ENCODE peak calls at places on chromosomes 11 and 22, in four cellular contexts. U is mucosa of gallbladder; K is mucosa of descending colon; J is activated CD4-positive, alpha-beta T cell treated with anti-CD3 and anti-CD28 coated beads, Interleukin-2, amount 10 ng/mL, durations not matched to agents 7 days and 5 days. R is an unnamed sample.

GRCh38 chr11:57539342-57539741 is 1.9 kb downstream of the SMTNL1 start:
- DNase-seq in J (no peak), U (no peak), K (no peak), R (peak; percentile 9)

GRCh38 chr22:29994027-29994715 is 86.1 kb upstream of the HORMAD2 start:
- DNase-seq in J (no peak), K (no peak), U (no peak), R (no peak)

GRCh38 chr11:2531277-2531986 is 86.6 kb downstream of the KCNQ1 start:
- DNase-seq in K (peak; percentile 87), J (peak; percentile 63), U (peak; percentile 78), R (peak; percentile 34)

GRCh38 chr11:106172389-106172991 is 95.0 kb downstream of the AASDHPPT start:
- DNase-seq in K (no peak), U (no peak), J (no peak), R (no peak)

GRCh38 chr11:96755752-96756151 is 365.9 kb downstream of the JRKL start:
- DNase-seq in J (no peak), U (no peak), K (no peak), R (no peak)

GRCh38 chr11:65421204-65422103 is 1.1 kb upstream of the NEAT1 start:
- DNase-seq in J (peak; percentile 94), U (peak; percentile 96), K (peak; percentile 97), R (peak; percentile 98)

GRCh38 chr11:14345668-14346067 is 13.3 kb downstream of the RRAS2 start:
- DNase-seq in U (no peak), J (no peak), K (no peak), R (peak; percentile 27)

GRCh38 chr22:23242473-23243001 is 62.2 kb downstream of the BCR start:
- DNase-seq in U (no peak), K (no peak), J (no peak), R (no peak)

GRCh38 chr11:19087658-19088057 is 27.1 kb upstream of the MRGPRX2 start:
- DNase-seq in U (no peak), K (no peak), J (no peak), R (no peak)

GRCh38 chr22:19122752-19123492 is 710 bp upstream of the DGCR2 start:
- DNase-seq in K (no peak), J (no peak), U (peak; percentile 16), R (no peak)

GRCh38 chr11:61153593-61154090 is 7.6 kb downstream of the VPS37C start:
- DNase-seq in K (no peak), U (no peak), J (no peak), R (no peak)

GRCh38 chr22:19652316-19652715 is 62.0 kb upstream of the SEPTIN5 start:
- DNase-seq in U (no peak), J (no peak), K (no peak), R (no peak)

GRCh38 chr11:6604081-6604626 is 580 bp downstream of the ILK start:
- DNase-seq in U (peak; percentile 56), J (peak; percentile 69), K (peak; percentile 62), R (peak; percentile 57)

GRCh38 chr11:507727-508515 is 879 bp upstream of the RNH1 start:
- DNase-seq in J (no peak), K (no peak), U (no peak), R (no peak)

GRCh38 chr22:46008291-46008690 is 31.3 kb upstream of the WNT7B start:
- DNase-seq in J (no peak), K (no peak), U (no peak), R (no peak)

GRCh38 chr22:49199224-49199623 is 628.4 kb downstream of the BRD1 start:
- DNase-seq in K (no peak), U (no peak), J (no peak), R (no peak)

GRCh38 chr11:65432686-65433582 is 10.3 kb downstream of the NEAT1 start:
- DNase-seq in U (no peak), J (no peak), K (no peak), R (no peak)

GRCh38 chr11:75148436-75148983 is 2.4 kb upstream of the SLCO2B1 start:
- DNase-seq in J (no peak), U (no peak), K (no peak), R (no peak)

GRCh38 chr11:116993599-116993998 is 104.6 kb downstream of the SIK3 start:
- DNase-seq in U (no peak), J (peak; percentile 15), K (no peak), R (no peak)

GRCh38 chr11:31366795-31367194 is 2.7 kb downstream of the DCDC1 start:
- DNase-seq in J (peak; percentile 29), U (no peak), K (no peak), R (no peak)

GRCh38 chr11:67502328-67502979 is 2.7 kb downstream of the PITPNM1 start:
- DNase-seq in U (no peak), J (no peak), K (no peak), R (no peak)

GRCh38 chr11:17752144-17752543 is 17.6 kb downstream of the KCNC1 start:
- DNase-seq in U (no peak), J (no peak), K (no peak), R (no peak)

GRCh38 chr11:839875-840617 is 2.3 kb downstream of the POLR2L start:
- DNase-seq in K (no peak), U (no peak), J (no peak), R (no peak)

GRCh38 chr22:20656902-20657836 is 116.7 kb upstream of the SERPIND1 start:
- DNase-seq in K (no peak), U (no peak), J (no peak), R (no peak)

GRCh38 chr22:40178417-40179409 is 988 bp downstream of the TNRC6B start:
- DNase-seq in J (peak; percentile 63), U (no peak), K (peak; percentile 59), R (peak; percentile 49)